ENCODE peak calls at places on chromosomes 3 and 15, in ten cellular contexts. O is DND-41, P is HFFc6, H is dorsolateral prefrontal cortex, X is mammary epithelial cell, N is AG09309, I is pancreas, W is foreskin fibroblast, J is kidney, Q is AG09319. U is an unnamed sample.

GRCh38 chr3:29354894-29355293 is 74.0 kb downstream of the RBMS3 start:
- DNase-seq in O (no peak), P (no peak), H (no peak), X (no peak), N (no peak), I (no peak), W (no peak), J (no peak), Q (no peak), U (no peak)

GRCh38 chr3:4633078-4634004 is 140.2 kb downstream of the ITPR1 start:
- DNase-seq in O (peak; percentile 10), P (peak; percentile 64), H (no peak), X (peak; percentile 35), N (peak; percentile 37), I (no peak), W (peak; percentile 73), J (no peak), Q (peak; percentile 14), U (peak; percentile 25)

GRCh38 chr15:49301562-49301961 is 121.5 kb upstream of the FGF7 start:
- DNase-seq in O (no peak), P (no peak), H (no peak), X (peak; percentile 5), N (no peak), I (no peak), W (peak; percentile 48), J (no peak), Q (no peak), U (no peak)

GRCh38 chr15:64209680-64210334 is 47.0 kb upstream of the PPIB start:
- DNase-seq in O (no peak), P (peak; percentile 51), H (no peak), X (peak; percentile 11), N (no peak), I (no peak), W (peak; percentile 64), J (no peak), Q (no peak), U (no peak)

GRCh38 chr3:126745760-126746394 is 41.8 kb downstream of the CHCHD6 start:
- DNase-seq in O (no peak), P (no peak), H (no peak), X (no peak), N (no peak), I (peak; percentile 89), W (no peak), J (no peak), Q (no peak), U (no peak)

GRCh38 chr15:44029940-44030568 is 165.0 kb downstream of the FRMD5 start:
- DNase-seq in O (no peak), P (peak; percentile 27), H (no peak), X (peak; percentile 19), N (no peak), I (no peak), W (peak; percentile 60), J (no peak), Q (no peak), U (no peak)

GRCh38 chr3:46461971-46462910 is 2.5 kb downstream of the LTF start:
- DNase-seq in O (no peak), P (peak; percentile 63), H (no peak), X (peak; percentile 14), N (no peak), I (no peak), W (peak; percentile 18), J (no peak), Q (no peak), U (no peak)

GRCh38 chr3:37741644-37742043 is 120.0 kb upstream of the CTDSPL start:
- DNase-seq in O (no peak), P (no peak), H (peak; percentile 58), X (peak; percentile 42), N (no peak), I (peak; percentile 66), W (peak; percentile 31), J (no peak), Q (no peak), U (no peak)

GRCh38 chr3:11186771-11187170 is 32.5 kb downstream of the HRH1 start:
- DNase-seq in O (no peak), P (no peak), H (no peak), X (no peak), N (peak; percentile 81), I (no peak), W (peak; percentile 52), J (no peak), Q (peak; percentile 77), U (no peak)

GRCh38 chr15:91200101-91200754 is 100.2 kb downstream of the SV2B start:
- DNase-seq in O (no peak), P (no peak), H (no peak), X (no peak), N (no peak), I (no peak), W (no peak), J (no peak), Q (no peak), U (no peak)

GRCh38 chr15:73867426-73867825 is 5.9 kb upstream of the TBC1D21 start:
- DNase-seq in O (no peak), P (no peak), H (no peak), X (no peak), N (no peak), I (no peak), W (no peak), J (no peak), Q (no peak), U (no peak)

GRCh38 chr15:73867956-73868355 is 5.4 kb upstream of the TBC1D21 start:
- DNase-seq in O (no peak), P (no peak), H (no peak), X (no peak), N (no peak), I (no peak), W (no peak), J (no peak), Q (no peak), U (no peak)

GRCh38 chr15:73865904-73866303 is 7.5 kb upstream of the TBC1D21 start:
- DNase-seq in O (no peak), P (no peak), H (no peak), X (no peak), N (no peak), I (no peak), W (no peak), J (no peak), Q (no peak), U (no peak)

GRCh38 chr15:73866481-73866880 is 6.9 kb upstream of the TBC1D21 start:
- DNase-seq in O (no peak), P (no peak), H (no peak), X (no peak), N (no peak), I (no peak), W (no peak), J (no peak), Q (no peak), U (no peak)

GRCh38 chr15:73866881-73867410 is 6.4 kb upstream of the TBC1D21 start:
- DNase-seq in O (no peak), P (no peak), H (no peak), X (no peak), N (no peak), I (no peak), W (no peak), J (no peak), Q (no peak), U (no peak)
- TF ChIP-seq CTCF in O (no peak), P (peak; percentile 33), H (no peak), X (no peak), N (no peak), I (no peak), W (no peak), J (no peak), Q (no peak), U (no peak)

DNA sequence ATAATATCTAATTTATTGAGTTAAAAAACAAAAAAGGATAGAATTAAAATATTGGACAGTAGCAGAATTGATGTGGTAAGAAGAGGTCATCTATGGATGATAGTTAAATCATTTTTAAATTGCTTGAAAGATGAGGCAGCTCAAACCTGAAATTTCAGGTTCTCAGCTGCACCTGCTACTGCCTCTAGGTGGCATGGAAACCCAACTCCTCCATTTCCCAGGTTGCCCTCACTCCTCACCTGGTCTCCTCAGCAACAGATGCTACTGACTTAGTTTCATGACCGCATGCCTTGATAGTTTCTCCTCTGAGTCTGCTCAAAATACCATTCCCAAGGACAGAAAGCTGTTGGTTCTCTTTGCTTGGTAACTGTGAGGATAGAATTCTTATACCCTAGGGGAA is 148.1 kb downstream of the ABHD5 start:
- DNase-seq in O (no peak), P (no peak), H (no peak), X (peak; percentile 14), N (no peak), I (no peak), W (no peak), J (no peak), Q (no peak), U (no peak)
- TF ChIP-seq CTCF in O (peak; percentile 5), P (peak; percentile 30), H (no peak), X (peak; percentile 47), N (peak; percentile 4), I (no peak), W (no peak), J (peak; percentile 3), Q (no peak), U (no peak)

DNA sequence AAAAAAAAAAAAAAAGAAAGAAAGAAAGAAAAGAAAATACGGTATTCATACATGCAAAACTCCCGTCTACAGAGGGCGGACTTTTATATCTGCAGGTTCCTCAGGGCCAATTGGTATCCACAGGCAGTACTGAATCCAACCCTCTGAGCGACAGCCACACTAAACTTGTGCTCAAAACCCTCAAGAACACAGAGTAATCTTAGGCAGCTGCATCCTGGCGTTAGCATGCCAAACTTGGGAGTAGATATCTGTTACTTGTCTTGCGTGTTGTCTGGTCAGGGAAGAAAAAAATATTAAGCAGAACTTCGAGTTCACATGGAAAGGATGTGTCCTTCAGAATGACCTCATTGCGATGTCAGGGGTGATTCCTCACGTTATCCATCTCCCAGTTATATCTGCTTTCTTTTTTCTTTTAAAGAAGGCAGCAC is 12.8 kb downstream of the SNAP23 start:
- DNase-seq in O (no peak), P (no peak), H (no peak), X (no peak), N (no peak), I (no peak), W (peak; percentile 50), J (no peak), Q (no peak), U (no peak)
- TF ChIP-seq CTCF in O (no peak), P (no peak), H (no peak), X (no peak), N (no peak), I (no peak), W (no peak), J (no peak), Q (no peak), U (no peak)

GRCh38 chr3:25096536-25096935 is 331.5 kb upstream of the RARB start:
- DNase-seq in O (no peak), P (no peak), H (no peak), X (no peak), N (no peak), I (no peak), W (no peak), J (no peak), Q (no peak), U (no peak)

GRCh38 chr3:25097023-25097422 is 331.0 kb upstream of the RARB start:
- DNase-seq in O (no peak), P (no peak), H (no peak), X (no peak), N (no peak), I (no peak), W (no peak), J (no peak), Q (no peak), U (no peak)

GRCh38 chr3:25091938-25092337 is 336.1 kb upstream of the RARB start:
- DNase-seq in O (no peak), P (no peak), H (no peak), X (no peak), N (no peak), I (no peak), W (no peak), J (no peak), Q (no peak), U (no peak)

GRCh38 chr3:25090869-25091453 is 337.1 kb upstream of the RARB start:
- DNase-seq in O (no peak), P (no peak), H (no peak), X (no peak), N (no peak), I (no peak), W (no peak), J (no peak), Q (no peak), U (no peak)

GRCh38 chr3:25094932-25095690 is 333.0 kb upstream of the RARB start:
- DNase-seq in O (no peak), P (no peak), H (no peak), X (no peak), N (no peak), I (no peak), W (no peak), J (no peak), Q (peak; percentile 8), U (peak; percentile 8)
- TF ChIP-seq CTCF in O (no peak), P (no peak), H (peak; percentile 18), X (no peak), N (peak; percentile 13), I (no peak), W (no peak), J (no peak), Q (peak; percentile 33), U (no peak)

U was measured in nephron progenitor cell.